ENCODE peak calls at places on chromosomes 4 and X, in nine cellular contexts. Q, K, V, C, H, F, T, J and L are unnamed samples.
A peak's percentile ranks its signal among the peaks of the same experiment; 100 is the strongest.

GRCh38 chrX:69238960-69239231 is 73.6 kb upstream of the PJA1 start:
- DNase-seq in F (no peak), H (no peak), T (no peak), V (no peak), Q (no peak), J (no peak), K (no peak), C (no peak), L (no peak)

GRCh38 chr4:150297861-150298474 is 219.7 kb downstream of the DCLK2 start:
- DNase-seq in J (no peak), F (peak; percentile 21), C (peak; percentile 52), K (peak; percentile 76), V (peak; percentile 50), Q (peak; percentile 33), H (peak; percentile 42), T (no peak), L (peak; percentile 76)

GRCh38 chrX:14398725-14399124 is 130.6 kb upstream of the GLRA2 start:
- DNase-seq in T (no peak), K (peak; percentile 64), H (peak; percentile 0), V (no peak), Q (no peak), J (no peak), C (no peak), F (peak; percentile 13), L (no peak)

GRCh38 chr4:145876531-145877180 is 62.0 kb downstream of the ZNF827 start:
- DNase-seq in V (no peak), H (no peak), J (no peak), Q (no peak), F (no peak), T (no peak), C (no peak), K (no peak), L (no peak)

GRCh38 chr4:157204634-157205244 is 15.8 kb upstream of the GRIA2 start:
- DNase-seq in T (no peak), J (no peak), V (no peak), C (peak; percentile 74), F (peak; percentile 30), H (peak; percentile 21), Q (no peak), K (peak; percentile 44), L (no peak)

GRCh38 chrX:154734101-154734781 is 16.6 kb downstream of the GAB3 start:
- DNase-seq in H (no peak), F (peak; percentile 19), K (peak; percentile 43), J (no peak), C (no peak), T (no peak), V (no peak), Q (no peak), L (peak; percentile 61)

GRCh38 chr4:83179205-83179604 is 64.7 kb upstream of the PLAC8 start:
- DNase-seq in V (no peak), C (no peak), T (no peak), F (no peak), Q (no peak), J (no peak), H (no peak), K (no peak), L (no peak)

GRCh38 chrX:153727108-153727931 is 2.7 kb downstream of the ABCD1 start:
- DNase-seq in T (no peak), Q (peak; percentile 60), V (peak; percentile 62), K (peak; percentile 50), J (no peak), F (peak; percentile 63), H (no peak), C (no peak), L (peak; percentile 73)

GRCh38 chr4:148341980-148342800 is 100.0 kb downstream of the NR3C2 start:
- DNase-seq in C (no peak), J (no peak), V (no peak), K (no peak), Q (no peak), F (no peak), H (no peak), T (no peak), L (no peak)